ENCODE peak calls at places on chromosomes 5 and 9, in seven cellular contexts. I, Y, S, U, M, O and V are unnamed samples.

GRCh38 chr5:67575087-67575486 is 378.5 kb upstream of the CD180 start:
- DNase-seq in I (no peak), Y (no peak), S (no peak), U (no peak), M (no peak), O (no peak), V (no peak)

GRCh38 chr5:132386644-132387286 is 17.3 kb downstream of the SLC22A5 start:
- DNase-seq in I (peak), Y (peak), S (peak), U (peak), M (peak), O (peak), V (peak)

GRCh38 chr5:176821441-176821840 is 11.1 kb downstream of the UNC5A start:
- DNase-seq in I (no peak), Y (no peak), S (no peak), U (no peak), M (no peak), O (no peak), V (no peak)

GRCh38 chr9:123225374-123225813 is 43.0 kb downstream of the STRBP start:
- DNase-seq in I (no peak), Y (peak), S (peak), U (peak), M (peak), O (no peak), V (no peak)

GRCh38 chr5:181058321-181058720 is 18.3 kb downstream of the BTNL9 start:
- DNase-seq in I (no peak), Y (no peak), S (no peak), U (no peak), M (no peak), O (no peak), V (no peak)

GRCh38 chr9:133714606-133715294 is 23.4 kb downstream of the SARDH start:
- DNase-seq in I (peak), Y (no peak), S (no peak), U (no peak), M (peak), O (no peak), V (no peak)

GRCh38 chr5:3127423-3127911 is 376.0 kb upstream of the IRX2 start:
- DNase-seq in I (no peak), Y (no peak), S (no peak), U (no peak), M (no peak), O (no peak), V (no peak)

GRCh38 chr5:140996055-140996454 is 29.8 kb downstream of the PCDHAC2 start:
- DNase-seq in I (no peak), Y (no peak), S (no peak), U (no peak), M (peak), O (no peak), V (no peak)

GRCh38 chr5:4036861-4037260 is 441.2 kb downstream of the IRX1 start:
- DNase-seq in I (no peak), Y (no peak), S (no peak), U (no peak), M (no peak), O (no peak), V (no peak)

GRCh38 chr9:98121096-98121495 is 2.1 kb upstream of the TRIM14 start:
- DNase-seq in I (no peak), Y (no peak), S (no peak), U (peak), M (no peak), O (no peak), V (no peak)

GRCh38 chr9:138013836-138014569 is 136.4 kb downstream of the CACNA1B start:
- DNase-seq in I (no peak), Y (no peak), S (no peak), U (no peak), M (no peak), O (no peak), V (no peak)

GRCh38 chr5:81904861-81905260 is 67.0 kb upstream of the ATG10 start:
- DNase-seq in I (no peak), Y (no peak), S (no peak), U (no peak), M (no peak), O (no peak), V (no peak)

GRCh38 chr5:34709861-34710673 is 53.9 kb downstream of the RAI14 start:
- DNase-seq in I (no peak), Y (no peak), S (no peak), U (peak), M (peak), O (no peak), V (no peak)

GRCh38 chr9:90086076-90086475 is 481.3 kb downstream of the GADD45G start:
- DNase-seq in I (no peak), Y (no peak), S (no peak), U (no peak), M (no peak), O (no peak), V (no peak)

GRCh38 chr5:88150747-88151146 is 117.9 kb downstream of the TMEM161B start:
- DNase-seq in I (no peak), Y (no peak), S (no peak), U (no peak), M (no peak), O (no peak), V (no peak)

GRCh38 chr5:142364251-142365145 is 39.7 kb upstream of the SPRY4 start:
- DNase-seq in I (peak), Y (no peak), S (no peak), U (no peak), M (no peak), O (no peak), V (no peak)

GRCh38 chr9:84670106-84670800 is 724 bp downstream of the NTRK2 start:
- DNase-seq in I (no peak), Y (peak), S (no peak), U (peak), M (peak), O (no peak), V (no peak)